ENCODE peak calls at places on chromosomes 12 and 14, in eight cellular contexts. W is retina; V is CD4-positive, alpha-beta memory T cell; Q is NCI-H1436; T is A549; A is spleen; C is NCI-H774; E is GM19239. H is an unnamed sample.

GRCh38 chr14:98077176-98077575 is 1194.8 kb downstream of the BCL11B start:
- DNase-seq in W (no peak), V (no peak), Q (no peak), T (no peak), A (no peak), C (no peak), E (no peak), H (no peak)

GRCh38 chr12:108063192-108063591 is 65.9 kb upstream of the WSCD2 start:
- DNase-seq in W (no peak), V (no peak), Q (no peak), T (no peak), A (no peak), C (no peak), E (no peak), H (no peak)

GRCh38 chr14:56808314-56809201 is 1.7 kb downstream of the OTX2 start:
- DNase-seq in W (peak), V (no peak), Q (no peak), T (no peak), A (no peak), C (no peak), E (no peak), H (no peak)

GRCh38 chr12:79023784-79024183 is 159.2 kb downstream of the SYT1 start:
- DNase-seq in W (no peak), V (no peak), Q (no peak), T (no peak), A (no peak), C (no peak), E (no peak), H (no peak)

GRCh38 chr12:101021911-101022388 is 188.1 kb downstream of the SLC5A8 start:
- DNase-seq in W (no peak), V (no peak), Q (no peak), T (peak), A (no peak), C (no peak), E (no peak), H (no peak)

GRCh38 chr14:85590784-85591183 is 60.8 kb downstream of the FLRT2 start:
- DNase-seq in W (no peak), V (no peak), Q (no peak), T (no peak), A (no peak), C (no peak), E (no peak), H (no peak)

GRCh38 chr12:25800101-25800500 is 158.4 kb upstream of the RASSF8 start:
- DNase-seq in W (no peak), V (no peak), Q (no peak), T (no peak), A (no peak), C (no peak), E (no peak), H (no peak)

GRCh38 chr14:72665259-72665658 is 228.6 kb downstream of the DPF3 start:
- DNase-seq in W (no peak), V (no peak), Q (no peak), T (peak), A (no peak), C (no peak), E (no peak), H (no peak)

GRCh38 chr14:77485901-77486678 is 12.5 kb downstream of the ISM2 start:
- DNase-seq in W (no peak), V (no peak), Q (no peak), T (peak), A (no peak), C (no peak), E (no peak), H (no peak)

GRCh38 chr12:124336742-124337520 is 42.0 kb downstream of the RFLNA start:
- DNase-seq in W (no peak), V (no peak), Q (no peak), T (no peak), A (no peak), C (no peak), E (no peak), H (no peak)

GRCh38 chr12:119156401-119156800 is 22.3 kb upstream of the HSPB8 start:
- DNase-seq in W (no peak), V (no peak), Q (no peak), T (no peak), A (peak), C (no peak), E (no peak), H (no peak)

GRCh38 chr14:75274899-75275569 is 3.6 kb upstream of the FOS start:
- DNase-seq in W (no peak), V (peak), Q (no peak), T (no peak), A (peak), C (no peak), E (no peak), H (no peak)

GRCh38 chr12:20490213-20490612 is 121.9 kb downstream of the PDE3A start:
- DNase-seq in W (no peak), V (no peak), Q (no peak), T (no peak), A (no peak), C (no peak), E (no peak), H (no peak)

GRCh38 chr14:80304125-80304766 is 92.9 kb upstream of the DIO2 start:
- DNase-seq in W (no peak), V (no peak), Q (no peak), T (no peak), A (no peak), C (no peak), E (no peak), H (no peak)

GRCh38 chr14:93068721-93069120 is 47.0 kb downstream of the ITPK1 start:
- DNase-seq in W (no peak), V (no peak), Q (no peak), T (no peak), A (no peak), C (no peak), E (no peak), H (no peak)

GRCh38 chr14:62143235-62143634 is 381.0 kb downstream of the SNAPC1 start:
- DNase-seq in W (no peak), V (no peak), Q (no peak), T (no peak), A (no peak), C (no peak), E (no peak), H (no peak)

GRCh38 chr12:123111498-123112165 is 39.3 kb downstream of the PITPNM2 start:
- DNase-seq in W (no peak), V (no peak), Q (no peak), T (no peak), A (no peak), C (no peak), E (no peak), H (no peak)

GRCh38 chr12:45613306-45613705 is 116.2 kb upstream of the ARID2 start:
- DNase-seq in W (no peak), V (no peak), Q (no peak), T (no peak), A (no peak), C (no peak), E (no peak), H (no peak)

GRCh38 chr14:64541261-64541970 is 875 bp downstream of the HSPA2 start:
- DNase-seq in W (no peak), V (peak), Q (peak), T (no peak), A (peak), C (no peak), E (no peak), H (no peak)

GRCh38 chr14:101947577-101947903 is 16.8 kb upstream of the DYNC1H1 start:
- DNase-seq in W (no peak), V (no peak), Q (no peak), T (no peak), A (no peak), C (no peak), E (no peak), H (no peak)